ENCODE peak calls at places on chromosome 17, in ten cellular contexts. One of them, this sample, is unnamed. For H3K4me1, the result is how much of the 10 kb centered on the place peaks cover.

GRCh38 chr17:63139356-63139755 is 173.3 kb downstream of the TANC2 start:
- DNase-seq in psoas muscle: peak
- DNase-seq in Peyer's patch: no peak
- DNase-seq in SK-N-SH: no peak
- DNase-seq in spleen: no peak
- DNase-seq in body of pancreas: no peak
- DNase-seq in IMR-90: no peak
- DNase-seq in A673: no peak
- DNase-seq in A549: no peak
- DNase-seq in suprapubic skin: no peak
- DNase-seq in this sample: no peak

GRCh38 chr17:77999413-78000173 is 41.1 kb downstream of the TNRC6C start:
- DNase-seq in Peyer's patch: no peak
- DNase-seq in A549: no peak
- DNase-seq in body of pancreas: no peak
- DNase-seq in suprapubic skin: no peak
- DNase-seq in psoas muscle: no peak
- DNase-seq in spleen: no peak
- DNase-seq in A673: peak
- DNase-seq in IMR-90: peak
- DNase-seq in SK-N-SH: no peak
- DNase-seq in this sample: no peak

GRCh38 chr17:36884495-36885160 is 52.6 kb upstream of the LHX1 start:
- DNase-seq in Peyer's patch: no peak
- DNase-seq in A549: no peak
- DNase-seq in psoas muscle: no peak
- DNase-seq in spleen: no peak
- DNase-seq in IMR-90: no peak
- DNase-seq in body of pancreas: no peak
- DNase-seq in SK-N-SH: no peak
- DNase-seq in A673: no peak
- DNase-seq in suprapubic skin: no peak
- DNase-seq in this sample: no peak

GRCh38 chr17:52209507-52209906 is 51.0 kb upstream of the CA10 start:
- DNase-seq in A673: no peak
- DNase-seq in A549: no peak
- DNase-seq in body of pancreas: no peak
- DNase-seq in suprapubic skin: no peak
- DNase-seq in SK-N-SH: no peak
- DNase-seq in psoas muscle: no peak
- DNase-seq in spleen: no peak
- DNase-seq in IMR-90: no peak
- DNase-seq in Peyer's patch: no peak
- DNase-seq in this sample: no peak

GRCh38 chr17:40065041-40065770 is 2.4 kb downstream of the THRA start:
- DNase-seq in IMR-90: peak
- DNase-seq in A549: peak
- DNase-seq in psoas muscle: no peak
- DNase-seq in spleen: no peak
- DNase-seq in body of pancreas: no peak
- DNase-seq in Peyer's patch: no peak
- DNase-seq in SK-N-SH: peak
- DNase-seq in suprapubic skin: no peak
- DNase-seq in A673: no peak
- DNase-seq in this sample: no peak

GRCh38 chr17:50149425-50150353 is 788 bp downstream of the PPP1R9B start:
- DNase-seq in spleen: peak
- DNase-seq in psoas muscle: peak
- DNase-seq in body of pancreas: peak
- DNase-seq in Peyer's patch: peak
- DNase-seq in IMR-90: peak
- DNase-seq in SK-N-SH: peak
- DNase-seq in A673: peak
- DNase-seq in suprapubic skin: no peak
- DNase-seq in A549: peak
- DNase-seq in this sample: peak

GRCh38 chr17:35664685-35665084 is 66.8 kb upstream of the RASL10B start:
- DNase-seq in IMR-90: no peak
- DNase-seq in A549: no peak
- DNase-seq in body of pancreas: no peak
- DNase-seq in suprapubic skin: no peak
- DNase-seq in A673: no peak
- DNase-seq in spleen: no peak
- DNase-seq in psoas muscle: no peak
- DNase-seq in SK-N-SH: no peak
- DNase-seq in Peyer's patch: no peak
- DNase-seq in this sample: no peak

GRCh38 chr17:44787271-44787940 is 28.6 kb downstream of the ADAM11 start:
- DNase-seq in psoas muscle: no peak
- DNase-seq in IMR-90: no peak
- DNase-seq in A673: no peak
- DNase-seq in spleen: peak
- DNase-seq in A549: no peak
- DNase-seq in Peyer's patch: no peak
- DNase-seq in body of pancreas: no peak
- DNase-seq in SK-N-SH: no peak
- DNase-seq in suprapubic skin: peak
- DNase-seq in this sample: no peak

GRCh38 chr17:83149326-83149725 is 69.9 kb downstream of the METRNL start:
- DNase-seq in IMR-90: no peak
- DNase-seq in spleen: peak
- DNase-seq in suprapubic skin: peak
- DNase-seq in A673: no peak
- DNase-seq in Peyer's patch: no peak
- DNase-seq in psoas muscle: no peak
- DNase-seq in body of pancreas: no peak
- DNase-seq in SK-N-SH: no peak
- DNase-seq in A549: no peak
- DNase-seq in this sample: no peak

GRCh38 chr17:50274142-50274944 is at the start of gene TMEM92:
- DNase-seq in IMR-90: no peak
- DNase-seq in suprapubic skin: peak
- DNase-seq in A549: peak
- DNase-seq in psoas muscle: no peak
- DNase-seq in A673: peak
- DNase-seq in Peyer's patch: no peak
- DNase-seq in body of pancreas: peak
- DNase-seq in SK-N-SH: peak
- DNase-seq in spleen: peak
- DNase-seq in this sample: peak

GRCh38 chr17:60311936-60312335 is 80.0 kb downstream of the USP32 start:
- DNase-seq in A549: no peak
- DNase-seq in spleen: no peak
- DNase-seq in SK-N-SH: no peak
- DNase-seq in IMR-90: peak
- DNase-seq in psoas muscle: no peak
- DNase-seq in Peyer's patch: no peak
- DNase-seq in suprapubic skin: no peak
- DNase-seq in A673: no peak
- DNase-seq in body of pancreas: no peak
- DNase-seq in this sample: no peak

GRCh38 chr17:49859991-49860953 is 12.4 kb upstream of the TAC4 start:
- DNase-seq in A549: peak
- DNase-seq in spleen: no peak
- DNase-seq in psoas muscle: no peak
- DNase-seq in Peyer's patch: no peak
- DNase-seq in body of pancreas: no peak
- DNase-seq in IMR-90: no peak
- DNase-seq in suprapubic skin: no peak
- DNase-seq in SK-N-SH: no peak
- DNase-seq in A673: no peak
- DNase-seq in this sample: no peak

GRCh38 chr17:40516581-40517285 is 15.3 kb upstream of the TNS4 start:
- DNase-seq in A549: peak
- DNase-seq in IMR-90: no peak
- DNase-seq in SK-N-SH: peak
- DNase-seq in body of pancreas: no peak
- DNase-seq in psoas muscle: no peak
- DNase-seq in suprapubic skin: peak
- DNase-seq in A673: no peak
- DNase-seq in spleen: peak
- DNase-seq in Peyer's patch: peak
- DNase-seq in this sample: peak

GRCh38 chr17:34741967-34742366 is 162.6 kb downstream of the TMEM132E start:
- DNase-seq in body of pancreas: no peak
- DNase-seq in spleen: no peak
- DNase-seq in psoas muscle: no peak
- DNase-seq in A673: no peak
- DNase-seq in IMR-90: no peak
- DNase-seq in suprapubic skin: no peak
- DNase-seq in SK-N-SH: no peak
- DNase-seq in A549: no peak
- DNase-seq in Peyer's patch: no peak
- DNase-seq in this sample: no peak

GRCh38 chr17:31754239-31754945 is 104.7 kb downstream of the COPRS start:
- DNase-seq in body of pancreas: no peak
- DNase-seq in Peyer's patch: no peak
- DNase-seq in A673: no peak
- DNase-seq in A549: peak
- DNase-seq in spleen: no peak
- DNase-seq in psoas muscle: no peak
- DNase-seq in suprapubic skin: no peak
- DNase-seq in IMR-90: peak
- DNase-seq in SK-N-SH: no peak
- DNase-seq in this sample: no peak

GRCh38 chr17:17729620-17730249 is 48.5 kb downstream of the RAI1 start:
- DNase-seq in suprapubic skin: no peak
- DNase-seq in IMR-90: no peak
- DNase-seq in body of pancreas: peak
- DNase-seq in SK-N-SH: peak
- DNase-seq in Peyer's patch: peak
- DNase-seq in spleen: no peak
- DNase-seq in psoas muscle: no peak
- DNase-seq in A673: no peak
- DNase-seq in A549: peak
- DNase-seq in this sample: no peak

GRCh38 chr17:67585077-67585602 is 132.6 kb upstream of the NOL11 start:
- DNase-seq in SK-N-SH: no peak
- DNase-seq in psoas muscle: no peak
- DNase-seq in Peyer's patch: no peak
- DNase-seq in A549: no peak
- DNase-seq in IMR-90: peak
- DNase-seq in A673: peak
- DNase-seq in body of pancreas: no peak
- DNase-seq in spleen: no peak
- DNase-seq in suprapubic skin: no peak
- DNase-seq in this sample: peak
- H3K27ac ChIP-seq in SK-N-SH: no peak
- H3K27ac ChIP-seq in psoas muscle: no peak
- H3K27ac ChIP-seq in Peyer's patch: no peak
- H3K27ac ChIP-seq in A549: no peak
- H3K27ac ChIP-seq in IMR-90: no peak
- H3K27ac ChIP-seq in A673: no peak
- H3K27ac ChIP-seq in body of pancreas: peak
- H3K27ac ChIP-seq in spleen: no peak
- H3K27ac ChIP-seq in suprapubic skin: no peak
- H3K27ac ChIP-seq in this sample: no peak

DNA sequence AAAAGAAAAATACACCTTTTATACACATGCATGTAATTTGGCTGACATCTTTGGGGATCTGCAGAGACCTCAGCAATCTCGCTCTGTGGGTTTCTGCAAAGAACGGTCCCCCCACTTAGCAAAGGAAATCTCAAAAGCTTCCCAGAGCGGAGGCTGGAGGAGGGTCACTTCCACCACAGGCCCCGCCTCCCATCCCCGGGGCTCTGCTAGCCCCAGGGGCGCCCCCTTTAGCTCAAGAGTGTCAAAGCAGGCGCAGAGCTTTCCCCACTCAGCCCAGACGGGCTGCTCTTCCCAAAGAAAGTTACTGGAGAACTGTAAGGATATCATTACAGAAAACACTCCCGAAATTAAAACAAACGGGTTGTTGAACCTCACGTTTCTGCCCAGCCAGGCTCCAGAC is 11.4 kb downstream of the SLC13A5 start:
- DNase-seq in SK-N-SH: peak
- DNase-seq in A549: peak
- DNase-seq in IMR-90: no peak
- DNase-seq in spleen: no peak
- DNase-seq in psoas muscle: no peak
- DNase-seq in A673: peak
- DNase-seq in suprapubic skin: peak
- DNase-seq in Peyer's patch: peak
- DNase-seq in body of pancreas: peak
- DNase-seq in this sample: no peak
- TF ChIP-seq CTCF in SK-N-SH: peak
- TF ChIP-seq CTCF in A549: peak
- TF ChIP-seq CTCF in IMR-90: peak
- TF ChIP-seq CTCF in spleen: no peak
- TF ChIP-seq CTCF in psoas muscle: no peak
- TF ChIP-seq CTCF in A673: peak
- TF ChIP-seq CTCF in suprapubic skin: no peak
- TF ChIP-seq CTCF in Peyer's patch: no peak
- TF ChIP-seq CTCF in body of pancreas: peak
- TF ChIP-seq CTCF in this sample: no peak

DNA sequence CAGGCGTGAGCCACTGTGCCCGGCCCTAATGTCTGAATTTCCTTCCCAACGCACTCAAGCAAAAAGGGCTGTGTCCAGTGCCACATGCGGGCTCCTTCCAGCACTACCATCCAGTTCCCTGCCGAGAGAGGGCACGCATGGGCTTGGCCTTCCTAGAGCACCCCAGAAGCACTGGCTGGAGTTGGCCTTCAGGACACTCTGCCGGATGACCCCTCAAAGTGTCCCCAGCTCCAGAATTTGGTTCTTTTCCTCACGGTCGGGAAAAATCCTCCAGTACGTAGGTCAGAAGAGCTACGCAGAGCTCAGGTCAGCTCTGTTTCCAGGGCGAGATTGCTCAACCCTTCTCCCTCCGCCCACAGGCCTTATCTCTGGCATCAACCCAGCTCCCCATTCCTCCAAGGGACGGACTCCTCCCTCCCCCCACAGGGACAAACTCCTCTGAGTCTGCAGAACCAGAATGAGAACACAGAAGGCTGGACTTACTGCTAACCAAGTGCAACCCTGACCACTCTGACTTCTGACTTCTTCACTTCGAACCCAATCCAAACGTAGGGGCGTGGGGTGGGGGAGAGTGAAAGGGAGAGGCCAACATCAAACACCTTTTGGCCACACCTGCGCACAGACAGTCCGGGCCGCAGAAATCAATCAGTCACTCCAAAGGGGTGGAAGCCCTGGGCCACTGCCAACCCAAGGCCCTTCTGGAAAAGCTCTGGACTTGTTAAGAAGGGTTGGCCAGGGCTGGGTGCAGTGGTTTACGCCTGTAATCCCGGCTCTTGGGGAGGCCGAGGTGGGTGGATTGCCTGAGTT is 3.6 kb downstream of the CDC42EP4 start:
- DNase-seq in psoas muscle: peak
- DNase-seq in Peyer's patch: peak
- DNase-seq in body of pancreas: peak
- DNase-seq in A549: peak
- DNase-seq in SK-N-SH: no peak
- DNase-seq in IMR-90: peak
- DNase-seq in suprapubic skin: peak
- DNase-seq in A673: peak
- DNase-seq in spleen: no peak
- DNase-seq in this sample: peak
- H3K4me1 ChIP-seq in psoas muscle: under half
- H3K4me1 ChIP-seq in Peyer's patch: under half
- H3K4me1 ChIP-seq in body of pancreas: half or more
- H3K4me1 ChIP-seq in A549: half or more
- H3K4me1 ChIP-seq in SK-N-SH: half or more
- H3K4me1 ChIP-seq in IMR-90: under half
- H3K4me1 ChIP-seq in suprapubic skin: half or more
- H3K4me1 ChIP-seq in A673: half or more
- H3K4me1 ChIP-seq in spleen: half or more
- H3K4me1 ChIP-seq in this sample: half or more

GRCh38 chr17:3598078-3598477 is 11.1 kb downstream of the TRPV1 start:
- DNase-seq in A549: no peak
- DNase-seq in spleen: no peak
- DNase-seq in psoas muscle: peak
- DNase-seq in A673: no peak
- DNase-seq in IMR-90: no peak
- DNase-seq in Peyer's patch: no peak
- DNase-seq in SK-N-SH: no peak
- DNase-seq in suprapubic skin: no peak
- DNase-seq in body of pancreas: no peak
- DNase-seq in this sample: no peak
- H3K27ac ChIP-seq in A549: no peak
- H3K27ac ChIP-seq in spleen: no peak
- H3K27ac ChIP-seq in psoas muscle: no peak
- H3K27ac ChIP-seq in A673: no peak
- H3K27ac ChIP-seq in IMR-90: no peak
- H3K27ac ChIP-seq in Peyer's patch: no peak
- H3K27ac ChIP-seq in SK-N-SH: no peak
- H3K27ac ChIP-seq in suprapubic skin: no peak
- H3K27ac ChIP-seq in body of pancreas: no peak
- H3K27ac ChIP-seq in this sample: no peak